ENCODE peak calls at places on chromosomes 4 and X, in five cellular contexts. One of them, this sample, is unnamed. For H3K4me1 and H3K9me3, the result is how much of the 10 kb centered on the place peaks cover.

GRCh38 chr4:166827167-166827566 is 407.1 kb downstream of the SPOCK3 start:
- DNase-seq in heart right ventricle: no peak
- DNase-seq in transverse colon: peak
- DNase-seq in ascending aorta: no peak
- DNase-seq in thoracic aorta: no peak
- DNase-seq in this sample: no peak

GRCh38 chrX:47182106-47182700 is 11.4 kb upstream of the UBA1 start:
- DNase-seq in ascending aorta: no peak
- DNase-seq in transverse colon: no peak
- DNase-seq in heart right ventricle: no peak
- DNase-seq in thoracic aorta: no peak
- DNase-seq in this sample: peak

GRCh38 chrX:24760601-24761000 is 66.9 kb downstream of the POLA1 start:
- DNase-seq in transverse colon: no peak
- DNase-seq in heart right ventricle: no peak
- DNase-seq in ascending aorta: no peak
- DNase-seq in thoracic aorta: no peak
- DNase-seq in this sample: no peak

GRCh38 chr4:133145758-133146157 is 3.3 kb upstream of the PCDH10 start:
- DNase-seq in transverse colon: no peak
- DNase-seq in heart right ventricle: no peak
- DNase-seq in thoracic aorta: no peak
- DNase-seq in ascending aorta: no peak
- DNase-seq in this sample: no peak

GRCh38 chr4:98150092-98150761 is 7.0 kb upstream of the STPG2 start:
- DNase-seq in thoracic aorta: no peak
- DNase-seq in ascending aorta: no peak
- DNase-seq in transverse colon: no peak
- DNase-seq in heart right ventricle: no peak
- DNase-seq in this sample: no peak

GRCh38 chr4:113708250-113708649 is 53.3 kb downstream of the CAMK2D start:
- DNase-seq in thoracic aorta: no peak
- DNase-seq in transverse colon: no peak
- DNase-seq in ascending aorta: no peak
- DNase-seq in heart right ventricle: no peak
- DNase-seq in this sample: no peak

GRCh38 chr4:40192286-40193017 is 4.4 kb upstream of the RHOH start:
- DNase-seq in transverse colon: peak
- DNase-seq in heart right ventricle: no peak
- DNase-seq in thoracic aorta: no peak
- DNase-seq in ascending aorta: no peak
- DNase-seq in this sample: no peak

GRCh38 chr4:55592014-55592413 is at the start of gene PDCL2:
- DNase-seq in heart right ventricle: no peak
- DNase-seq in thoracic aorta: no peak
- DNase-seq in ascending aorta: no peak
- DNase-seq in transverse colon: no peak
- DNase-seq in this sample: no peak

GRCh38 chr4:14701896-14702295 is 300.4 kb upstream of the CPEB2 start:
- DNase-seq in thoracic aorta: no peak
- DNase-seq in transverse colon: no peak
- DNase-seq in heart right ventricle: no peak
- DNase-seq in ascending aorta: no peak
- DNase-seq in this sample: no peak

GRCh38 chrX:31524182-31524581 is 452.3 kb upstream of the FTHL17 start:
- DNase-seq in heart right ventricle: no peak
- DNase-seq in transverse colon: no peak
- DNase-seq in ascending aorta: no peak
- DNase-seq in thoracic aorta: no peak
- DNase-seq in this sample: no peak

GRCh38 chr4:141439223-141439622 is 197.2 kb upstream of the IL15 start:
- DNase-seq in heart right ventricle: no peak
- DNase-seq in thoracic aorta: no peak
- DNase-seq in ascending aorta: no peak
- DNase-seq in transverse colon: no peak
- DNase-seq in this sample: no peak

GRCh38 chr4:121308328-121308663 is 72.5 kb downstream of the QRFPR start:
- DNase-seq in transverse colon: no peak
- DNase-seq in thoracic aorta: no peak
- DNase-seq in ascending aorta: no peak
- DNase-seq in heart right ventricle: no peak
- DNase-seq in this sample: no peak

GRCh38 chrX:63513825-63514574 is 162.9 kb upstream of the SPIN4 start:
- DNase-seq in transverse colon: no peak
- DNase-seq in thoracic aorta: no peak
- DNase-seq in heart right ventricle: no peak
- DNase-seq in ascending aorta: no peak
- DNase-seq in this sample: no peak

GRCh38 chr4:40122941-40123340 is 66.3 kb downstream of the N4BP2 start:
- DNase-seq in thoracic aorta: no peak
- DNase-seq in ascending aorta: no peak
- DNase-seq in transverse colon: no peak
- DNase-seq in heart right ventricle: no peak
- DNase-seq in this sample: no peak

GRCh38 chrX:22164770-22165388 is 107.8 kb upstream of the CBLL2 start:
- DNase-seq in ascending aorta: no peak
- DNase-seq in transverse colon: no peak
- DNase-seq in thoracic aorta: no peak
- DNase-seq in heart right ventricle: no peak
- DNase-seq in this sample: no peak

GRCh38 chrX:18721683-18722499 is 14.4 kb downstream of the PPEF1 start:
- DNase-seq in ascending aorta: no peak
- DNase-seq in heart right ventricle: no peak
- DNase-seq in transverse colon: no peak
- DNase-seq in thoracic aorta: no peak
- DNase-seq in this sample: no peak

GRCh38 chr4:184424279-184424678 is 50.1 kb downstream of the IRF2 start:
- DNase-seq in ascending aorta: no peak
- DNase-seq in thoracic aorta: no peak
- DNase-seq in transverse colon: no peak
- DNase-seq in heart right ventricle: no peak
- DNase-seq in this sample: no peak

GRCh38 chr4:184424993-184425758 is 49.2 kb downstream of the IRF2 start:
- DNase-seq in thoracic aorta: no peak
- DNase-seq in heart right ventricle: peak
- DNase-seq in transverse colon: no peak
- DNase-seq in ascending aorta: no peak
- DNase-seq in this sample: no peak

GRCh38 chr4:184421558-184422155 is 52.7 kb downstream of the IRF2 start:
- DNase-seq in thoracic aorta: no peak
- DNase-seq in transverse colon: no peak
- DNase-seq in ascending aorta: no peak
- DNase-seq in heart right ventricle: no peak
- DNase-seq in this sample: no peak

GRCh38 chr4:184422378-184422777 is 52.0 kb downstream of the IRF2 start:
- DNase-seq in transverse colon: no peak
- DNase-seq in ascending aorta: no peak
- DNase-seq in thoracic aorta: no peak
- DNase-seq in heart right ventricle: no peak
- DNase-seq in this sample: no peak

DNA sequence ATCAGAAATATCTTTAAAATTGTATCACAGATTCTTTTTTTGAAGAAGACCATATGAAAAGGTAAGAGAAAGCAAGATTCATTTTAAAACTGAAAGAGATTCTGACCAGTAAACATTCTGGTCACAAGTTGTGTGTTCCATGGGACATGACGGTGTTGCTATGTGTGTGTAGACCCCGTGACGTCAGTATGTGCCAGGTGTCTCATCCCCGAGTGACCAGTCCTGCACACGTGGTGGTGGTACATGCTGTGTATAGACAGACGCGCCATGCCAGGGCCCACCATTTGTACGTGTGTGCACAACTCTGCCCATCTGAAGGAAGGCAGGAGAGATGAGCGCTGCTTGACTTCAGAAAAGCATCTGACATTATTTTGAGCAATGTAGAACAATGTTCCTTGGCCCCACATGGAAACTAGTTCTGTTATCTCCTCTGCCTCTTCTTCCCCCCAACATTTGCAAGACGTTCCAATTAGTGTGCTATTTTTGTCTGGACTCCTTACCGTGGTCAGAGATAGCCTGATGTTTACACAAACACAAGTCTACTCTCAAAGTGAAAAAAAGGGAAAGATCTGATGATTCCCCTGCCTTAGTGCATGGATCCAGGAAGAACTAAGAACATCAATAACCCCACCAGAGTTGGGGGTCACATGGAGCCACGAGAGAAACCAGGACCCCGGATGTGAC is 51.2 kb downstream of the IRF2 start:
- DNase-seq in heart right ventricle: no peak
- DNase-seq in transverse colon: peak
- DNase-seq in ascending aorta: no peak
- DNase-seq in thoracic aorta: no peak
- DNase-seq in this sample: no peak
- H3K4me1 ChIP-seq in heart right ventricle: under half
- H3K4me1 ChIP-seq in transverse colon: under half
- H3K4me1 ChIP-seq in ascending aorta: under half
- H3K4me1 ChIP-seq in thoracic aorta: under half
- H3K4me1 ChIP-seq in this sample: under half

DNA sequence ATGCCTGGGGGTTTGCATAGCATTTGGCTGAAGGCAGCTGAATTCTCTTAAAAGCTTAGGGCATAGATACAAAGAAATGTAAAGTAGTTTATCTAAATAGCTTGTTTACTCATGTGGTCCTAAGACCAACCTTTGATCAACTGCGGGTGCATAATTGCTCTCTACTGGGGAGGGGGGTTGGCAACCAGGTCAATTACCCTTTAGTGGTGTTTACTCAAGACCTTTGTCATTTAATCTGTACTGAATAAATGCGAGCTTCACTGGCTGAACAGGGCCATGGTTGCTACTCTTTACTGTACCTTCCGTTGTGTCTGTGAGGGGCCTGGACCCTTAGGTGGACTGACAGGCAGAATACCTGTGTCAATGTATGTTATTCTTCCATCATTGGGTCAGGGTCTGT is 102.7 kb upstream of the FAM9C start:
- DNase-seq in transverse colon: no peak
- DNase-seq in thoracic aorta: no peak
- DNase-seq in heart right ventricle: no peak
- DNase-seq in ascending aorta: no peak
- DNase-seq in this sample: no peak
- H3K9me3 ChIP-seq in transverse colon: under half
- H3K9me3 ChIP-seq in thoracic aorta: under half
- H3K9me3 ChIP-seq in heart right ventricle: under half
- H3K9me3 ChIP-seq in ascending aorta: under half
- H3K9me3 ChIP-seq in this sample: under half

DNA sequence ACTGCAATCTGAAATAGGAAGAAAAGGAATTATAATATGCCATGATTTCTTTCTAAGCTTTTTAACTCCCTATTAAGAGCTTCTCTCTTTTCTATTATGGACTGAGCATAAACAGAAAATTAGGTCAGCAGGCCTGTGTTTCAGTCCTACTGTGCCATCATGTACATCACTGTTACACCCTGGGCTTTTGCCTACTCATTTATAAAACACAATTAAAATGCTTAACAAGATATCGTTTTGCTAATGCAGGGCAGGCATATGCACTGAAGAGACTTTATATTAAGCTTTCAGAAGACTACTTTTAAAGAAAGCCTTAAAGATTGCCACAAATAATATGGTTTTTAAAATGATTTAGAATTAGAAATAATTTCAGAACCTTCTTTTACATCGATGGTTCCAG is 828 bp upstream of the BBS12 start:
- DNase-seq in ascending aorta: no peak
- DNase-seq in heart right ventricle: no peak
- DNase-seq in thoracic aorta: no peak
- DNase-seq in transverse colon: no peak
- DNase-seq in this sample: no peak
- H3K4me3 ChIP-seq in ascending aorta: no peak
- H3K4me3 ChIP-seq in heart right ventricle: peak
- H3K4me3 ChIP-seq in thoracic aorta: peak
- H3K4me3 ChIP-seq in transverse colon: no peak
- H3K4me3 ChIP-seq in this sample: peak

DNA sequence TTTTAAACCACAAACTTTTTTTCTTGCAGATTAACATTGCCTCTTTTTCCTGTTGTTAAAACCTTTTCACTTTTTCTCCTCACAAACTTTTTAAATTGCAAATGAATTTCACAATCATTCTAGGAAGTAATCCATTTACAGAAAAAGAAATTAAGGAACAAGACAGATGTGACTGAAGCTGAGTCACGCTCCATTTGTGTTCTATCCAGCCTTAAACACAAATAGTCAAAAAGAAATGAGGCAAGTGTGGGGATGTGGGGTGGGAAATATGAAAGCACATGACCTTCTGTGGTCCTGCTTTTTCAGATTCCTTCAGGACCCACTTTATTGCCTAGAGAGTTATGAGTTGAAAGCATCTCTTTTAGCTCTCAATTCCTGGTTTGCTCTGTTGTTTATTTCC is 197.0 kb downstream of the ADGRL3 start:
- DNase-seq in thoracic aorta: no peak
- DNase-seq in ascending aorta: no peak
- DNase-seq in transverse colon: no peak
- DNase-seq in heart right ventricle: no peak
- DNase-seq in this sample: no peak
- H3K4me1 ChIP-seq in thoracic aorta: under half
- H3K4me1 ChIP-seq in ascending aorta: under half
- H3K4me1 ChIP-seq in transverse colon: under half
- H3K4me1 ChIP-seq in heart right ventricle: under half
- H3K4me1 ChIP-seq in this sample: under half

GRCh38 chrX:153732406-153732805 is 7.8 kb downstream of the ABCD1 start:
- DNase-seq in transverse colon: no peak
- DNase-seq in thoracic aorta: no peak
- DNase-seq in heart right ventricle: no peak
- DNase-seq in ascending aorta: peak
- DNase-seq in this sample: peak
- H3K9me3 ChIP-seq in transverse colon: under half
- H3K9me3 ChIP-seq in thoracic aorta: under half
- H3K9me3 ChIP-seq in heart right ventricle: under half
- H3K9me3 ChIP-seq in ascending aorta: under half
- H3K9me3 ChIP-seq in this sample: under half